ENCODE peak calls at places on chromosomes 12 and 14, in five cellular contexts. One of them, this sample, is unnamed.

GRCh38 chr14:53953828-53954550 is 2.6 kb downstream of the BMP4 start:
- DNase-seq in tibial nerve: peak; percentile 38
- DNase-seq in fibroblast of lung: peak; percentile 54
- DNase-seq in CD8-positive, alpha-beta T cell: no peak
- DNase-seq in mammary epithelial cell: peak; percentile 52
- DNase-seq in this sample: no peak

GRCh38 chr12:104750061-104750460 is 208.0 kb downstream of the SLC41A2 start:
- DNase-seq in tibial nerve: peak; percentile 20
- DNase-seq in fibroblast of lung: peak; percentile 47
- DNase-seq in CD8-positive, alpha-beta T cell: no peak
- DNase-seq in mammary epithelial cell: no peak
- DNase-seq in this sample: peak; percentile 53

GRCh38 chr14:99188721-99189120 is 83.3 kb downstream of the BCL11B start:
- DNase-seq in tibial nerve: no peak
- DNase-seq in fibroblast of lung: no peak
- DNase-seq in CD8-positive, alpha-beta T cell: peak; percentile 46
- DNase-seq in mammary epithelial cell: no peak
- DNase-seq in this sample: no peak

GRCh38 chr12:131779027-131779426 is 49.2 kb upstream of the MMP17 start:
- DNase-seq in tibial nerve: no peak
- DNase-seq in fibroblast of lung: no peak
- DNase-seq in CD8-positive, alpha-beta T cell: no peak
- DNase-seq in mammary epithelial cell: no peak
- DNase-seq in this sample: no peak

GRCh38 chr12:68374315-68374982 is 42.3 kb upstream of the MDM1 start:
- DNase-seq in tibial nerve: no peak
- DNase-seq in fibroblast of lung: no peak
- DNase-seq in CD8-positive, alpha-beta T cell: peak; percentile 43
- DNase-seq in mammary epithelial cell: peak; percentile 17
- DNase-seq in this sample: no peak

GRCh38 chr12:91140660-91141045 is 29.4 kb upstream of the LUM start:
- DNase-seq in tibial nerve: peak; percentile 44
- DNase-seq in fibroblast of lung: no peak
- DNase-seq in CD8-positive, alpha-beta T cell: no peak
- DNase-seq in mammary epithelial cell: no peak
- DNase-seq in this sample: no peak

GRCh38 chr14:32941668-32942065 is 3.0 kb downstream of the NPAS3 start:
- DNase-seq in tibial nerve: no peak
- DNase-seq in fibroblast of lung: no peak
- DNase-seq in CD8-positive, alpha-beta T cell: no peak
- DNase-seq in mammary epithelial cell: no peak
- DNase-seq in this sample: no peak

GRCh38 chr12:130086777-130087176 is 75.5 kb upstream of the FZD10 start:
- DNase-seq in tibial nerve: no peak
- DNase-seq in fibroblast of lung: no peak
- DNase-seq in CD8-positive, alpha-beta T cell: no peak
- DNase-seq in mammary epithelial cell: no peak
- DNase-seq in this sample: no peak

GRCh38 chr14:97707603-97708002 is 910.4 kb downstream of the VRK1 start:
- DNase-seq in tibial nerve: no peak
- DNase-seq in fibroblast of lung: no peak
- DNase-seq in CD8-positive, alpha-beta T cell: peak; percentile 26
- DNase-seq in mammary epithelial cell: no peak
- DNase-seq in this sample: no peak

GRCh38 chr12:41361791-41362190 is 173.7 kb downstream of the PDZRN4 start:
- DNase-seq in tibial nerve: no peak
- DNase-seq in fibroblast of lung: no peak
- DNase-seq in CD8-positive, alpha-beta T cell: no peak
- DNase-seq in mammary epithelial cell: no peak
- DNase-seq in this sample: no peak

GRCh38 chr12:45583011-45583657 is 146.4 kb upstream of the ARID2 start:
- DNase-seq in tibial nerve: no peak
- DNase-seq in fibroblast of lung: peak; percentile 72
- DNase-seq in CD8-positive, alpha-beta T cell: no peak
- DNase-seq in mammary epithelial cell: no peak
- DNase-seq in this sample: no peak

GRCh38 chr14:56664811-56665421 is 85.3 kb downstream of the TMEM260 start:
- DNase-seq in tibial nerve: no peak
- DNase-seq in fibroblast of lung: no peak
- DNase-seq in CD8-positive, alpha-beta T cell: no peak
- DNase-seq in mammary epithelial cell: no peak
- DNase-seq in this sample: no peak

GRCh38 chr12:50558970-50559369 is 54.2 kb downstream of the DIP2B start:
- DNase-seq in tibial nerve: no peak
- DNase-seq in fibroblast of lung: no peak
- DNase-seq in CD8-positive, alpha-beta T cell: no peak
- DNase-seq in mammary epithelial cell: no peak
- DNase-seq in this sample: no peak

GRCh38 chr12:40233741-40234367 is 9.1 kb downstream of the LRRK2 start:
- DNase-seq in tibial nerve: no peak
- DNase-seq in fibroblast of lung: no peak
- DNase-seq in CD8-positive, alpha-beta T cell: no peak
- DNase-seq in mammary epithelial cell: no peak
- DNase-seq in this sample: no peak

GRCh38 chr14:99209409-99209808 is 62.6 kb downstream of the BCL11B start:
- DNase-seq in tibial nerve: no peak
- DNase-seq in fibroblast of lung: no peak
- DNase-seq in CD8-positive, alpha-beta T cell: no peak
- DNase-seq in mammary epithelial cell: no peak
- DNase-seq in this sample: no peak

GRCh38 chr14:54783660-54784015 is 119.0 kb downstream of the GCH1 start:
- DNase-seq in tibial nerve: no peak
- DNase-seq in fibroblast of lung: no peak
- DNase-seq in CD8-positive, alpha-beta T cell: no peak
- DNase-seq in mammary epithelial cell: no peak
- DNase-seq in this sample: no peak

GRCh38 chr12:113092478-113093408 is 36.2 kb downstream of the DTX1 start:
- DNase-seq in tibial nerve: no peak
- DNase-seq in fibroblast of lung: no peak
- DNase-seq in CD8-positive, alpha-beta T cell: no peak
- DNase-seq in mammary epithelial cell: no peak
- DNase-seq in this sample: no peak

GRCh38 chr14:80055912-80056801 is 155.1 kb downstream of the DIO2 start:
- DNase-seq in tibial nerve: peak; percentile 48
- DNase-seq in fibroblast of lung: peak; percentile 70
- DNase-seq in CD8-positive, alpha-beta T cell: no peak
- DNase-seq in mammary epithelial cell: peak; percentile 32
- DNase-seq in this sample: peak; percentile 5

GRCh38 chr12:49967777-49968250 is 4.9 kb upstream of the AQP6 start:
- DNase-seq in tibial nerve: no peak
- DNase-seq in fibroblast of lung: no peak
- DNase-seq in CD8-positive, alpha-beta T cell: no peak
- DNase-seq in mammary epithelial cell: no peak
- DNase-seq in this sample: no peak

GRCh38 chr12:49619286-49619685 is 4.1 kb upstream of the PRPF40B start:
- DNase-seq in tibial nerve: no peak
- DNase-seq in fibroblast of lung: peak; percentile 23
- DNase-seq in CD8-positive, alpha-beta T cell: no peak
- DNase-seq in mammary epithelial cell: no peak
- DNase-seq in this sample: no peak

GRCh38 chr12:84502907-84503787 is 409.5 kb downstream of the SLC6A15 start:
- DNase-seq in tibial nerve: peak; percentile 54
- DNase-seq in fibroblast of lung: peak; percentile 84
- DNase-seq in CD8-positive, alpha-beta T cell: no peak
- DNase-seq in mammary epithelial cell: peak; percentile 66
- DNase-seq in this sample: peak; percentile 7

GRCh38 chr12:104966677-104967076 is 8.6 kb upstream of the SLC41A2 start:
- DNase-seq in tibial nerve: no peak
- DNase-seq in fibroblast of lung: no peak
- DNase-seq in CD8-positive, alpha-beta T cell: no peak
- DNase-seq in mammary epithelial cell: no peak
- DNase-seq in this sample: no peak

GRCh38 chr12:96986883-96987523 is 79.9 kb downstream of the NEDD1 start:
- DNase-seq in tibial nerve: no peak
- DNase-seq in fibroblast of lung: peak; percentile 39
- DNase-seq in CD8-positive, alpha-beta T cell: no peak
- DNase-seq in mammary epithelial cell: no peak
- DNase-seq in this sample: no peak

GRCh38 chr12:19847294-19848059 is 408.2 kb downstream of the AEBP2 start:
- DNase-seq in tibial nerve: no peak
- DNase-seq in fibroblast of lung: peak; percentile 55
- DNase-seq in CD8-positive, alpha-beta T cell: no peak
- DNase-seq in mammary epithelial cell: no peak
- DNase-seq in this sample: peak; percentile 18

GRCh38 chr12:90211017-90211416 is 502.4 kb upstream of the ATP2B1 start:
- DNase-seq in tibial nerve: no peak
- DNase-seq in fibroblast of lung: no peak
- DNase-seq in CD8-positive, alpha-beta T cell: no peak
- DNase-seq in mammary epithelial cell: peak; percentile 77
- DNase-seq in this sample: peak; percentile 85

GRCh38 chr12:124681779-124682391 is 114.5 kb upstream of the NCOR2 start:
- DNase-seq in tibial nerve: peak; percentile 91
- DNase-seq in fibroblast of lung: peak; percentile 95
- DNase-seq in CD8-positive, alpha-beta T cell: no peak
- DNase-seq in mammary epithelial cell: peak; percentile 32
- DNase-seq in this sample: no peak

GRCh38 chr14:60490270-60490669 is 4.4 kb upstream of the C14orf39 start:
- DNase-seq in tibial nerve: no peak
- DNase-seq in fibroblast of lung: no peak
- DNase-seq in CD8-positive, alpha-beta T cell: no peak
- DNase-seq in mammary epithelial cell: no peak
- DNase-seq in this sample: no peak

GRCh38 chr12:80877706-80878384 is 59.9 kb downstream of the LIN7A start:
- DNase-seq in tibial nerve: no peak
- DNase-seq in fibroblast of lung: peak; percentile 62
- DNase-seq in CD8-positive, alpha-beta T cell: no peak
- DNase-seq in mammary epithelial cell: no peak
- DNase-seq in this sample: no peak

GRCh38 chr14:74620497-74620921 is 8.5 kb upstream of the LTBP2 start:
- DNase-seq in tibial nerve: no peak
- DNase-seq in fibroblast of lung: peak; percentile 73
- DNase-seq in CD8-positive, alpha-beta T cell: peak; percentile 25
- DNase-seq in mammary epithelial cell: peak; percentile 99
- DNase-seq in this sample: peak; percentile 100

GRCh38 chr12:23004473-23005020 is 379.6 kb downstream of the ETNK1 start:
- DNase-seq in tibial nerve: no peak
- DNase-seq in fibroblast of lung: no peak
- DNase-seq in CD8-positive, alpha-beta T cell: no peak
- DNase-seq in mammary epithelial cell: no peak
- DNase-seq in this sample: no peak

GRCh38 chr12:91111366-91112321 is at the start of gene LUM:
- DNase-seq in tibial nerve: peak; percentile 69
- DNase-seq in fibroblast of lung: peak; percentile 58
- DNase-seq in CD8-positive, alpha-beta T cell: no peak
- DNase-seq in mammary epithelial cell: no peak
- DNase-seq in this sample: no peak

GRCh38 chr14:67237591-67237990 is 3.6 kb upstream of the PALS1 start:
- DNase-seq in tibial nerve: no peak
- DNase-seq in fibroblast of lung: no peak
- DNase-seq in CD8-positive, alpha-beta T cell: no peak
- DNase-seq in mammary epithelial cell: no peak
- DNase-seq in this sample: no peak

GRCh38 chr12:78118486-78118885 is 287.8 kb downstream of the NAV3 start:
- DNase-seq in tibial nerve: no peak
- DNase-seq in fibroblast of lung: no peak
- DNase-seq in CD8-positive, alpha-beta T cell: no peak
- DNase-seq in mammary epithelial cell: no peak
- DNase-seq in this sample: no peak

GRCh38 chr12:25009511-25010092 is 60.7 kb upstream of the BCAT1 start:
- DNase-seq in tibial nerve: no peak
- DNase-seq in fibroblast of lung: no peak
- DNase-seq in CD8-positive, alpha-beta T cell: no peak
- DNase-seq in mammary epithelial cell: no peak
- DNase-seq in this sample: no peak

GRCh38 chr14:68250950-68251765 is 431.6 kb downstream of the RAD51B start:
- DNase-seq in tibial nerve: no peak
- DNase-seq in fibroblast of lung: no peak
- DNase-seq in CD8-positive, alpha-beta T cell: no peak
- DNase-seq in mammary epithelial cell: peak; percentile 23
- DNase-seq in this sample: no peak
- TF ChIP-seq CTCF in tibial nerve: no peak
- TF ChIP-seq CTCF in fibroblast of lung: no peak
- TF ChIP-seq CTCF in CD8-positive, alpha-beta T cell: no peak
- TF ChIP-seq CTCF in mammary epithelial cell: peak; percentile 6
- TF ChIP-seq CTCF in this sample: peak; percentile 8

GRCh38 chr12:14903386-14904098 is 17.9 kb upstream of the MGP start:
- DNase-seq in tibial nerve: no peak
- DNase-seq in fibroblast of lung: no peak
- DNase-seq in CD8-positive, alpha-beta T cell: no peak
- DNase-seq in mammary epithelial cell: peak; percentile 20
- DNase-seq in this sample: no peak
- H3K4me3 ChIP-seq in tibial nerve: no peak overlapping the region
- H3K4me3 ChIP-seq in fibroblast of lung: no peak overlapping the region
- H3K4me3 ChIP-seq in CD8-positive, alpha-beta T cell: no peak overlapping the region
- H3K4me3 ChIP-seq in mammary epithelial cell: no peak overlapping the region
- H3K4me3 ChIP-seq in this sample: no peak overlapping the region

DNA sequence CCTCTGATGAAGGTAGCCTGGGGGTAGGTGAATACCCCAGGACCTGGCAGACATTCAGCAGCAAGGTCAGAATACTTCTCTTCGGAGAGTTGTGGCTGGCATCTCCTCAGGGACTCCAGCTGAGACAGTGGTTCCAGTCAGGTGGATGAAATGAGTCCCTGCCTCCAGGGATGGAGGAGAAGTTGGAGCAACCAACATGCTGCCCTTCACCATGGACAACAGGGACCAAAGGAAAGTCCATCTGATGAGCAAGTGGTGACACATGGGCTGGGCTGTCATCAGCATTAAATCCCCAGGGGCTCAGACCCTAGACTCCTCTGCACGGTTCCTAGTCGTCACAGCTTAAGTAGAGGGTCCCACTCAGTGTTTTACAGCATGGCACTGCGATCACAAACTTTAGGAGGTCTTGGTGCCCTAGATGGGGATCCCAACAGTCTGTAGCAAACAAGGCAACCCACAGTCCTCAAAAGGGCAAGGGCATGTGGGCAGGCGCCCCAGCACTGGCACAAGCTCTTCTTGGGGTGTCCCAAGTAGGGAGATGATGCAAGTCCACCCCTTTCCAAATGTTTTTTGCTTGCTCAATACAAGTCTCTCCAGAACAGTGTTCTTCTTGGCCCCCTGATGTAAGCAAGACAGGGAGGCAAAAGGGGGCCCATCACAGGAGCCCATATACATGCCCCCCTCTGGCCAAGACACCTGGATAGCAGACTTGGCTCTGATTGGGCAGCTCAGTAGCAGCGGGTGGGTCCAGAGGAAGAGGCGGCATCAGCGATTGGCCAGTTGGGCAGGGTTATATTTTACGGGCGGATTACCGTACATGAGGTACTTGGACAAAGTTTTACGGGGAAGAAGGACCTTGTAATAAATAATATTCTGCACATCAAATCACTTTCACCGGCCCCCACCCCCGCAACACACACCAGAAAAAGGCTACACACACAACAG is 10.8 kb upstream of the CDH24 start:
- DNase-seq in tibial nerve: no peak
- DNase-seq in fibroblast of lung: no peak
- DNase-seq in CD8-positive, alpha-beta T cell: no peak
- DNase-seq in mammary epithelial cell: no peak
- DNase-seq in this sample: no peak
- H3K36me3 ChIP-seq in tibial nerve: peaks cover 5% of the 10 kb centered on the region
- H3K36me3 ChIP-seq in fibroblast of lung: peaks cover 29% of the 10 kb centered on the region
- H3K36me3 ChIP-seq in CD8-positive, alpha-beta T cell: peaks cover 55% of the 10 kb centered on the region
- H3K36me3 ChIP-seq in mammary epithelial cell: peaks cover 36% of the 10 kb centered on the region
- H3K36me3 ChIP-seq in this sample: peaks cover 13% of the 10 kb centered on the region

DNA sequence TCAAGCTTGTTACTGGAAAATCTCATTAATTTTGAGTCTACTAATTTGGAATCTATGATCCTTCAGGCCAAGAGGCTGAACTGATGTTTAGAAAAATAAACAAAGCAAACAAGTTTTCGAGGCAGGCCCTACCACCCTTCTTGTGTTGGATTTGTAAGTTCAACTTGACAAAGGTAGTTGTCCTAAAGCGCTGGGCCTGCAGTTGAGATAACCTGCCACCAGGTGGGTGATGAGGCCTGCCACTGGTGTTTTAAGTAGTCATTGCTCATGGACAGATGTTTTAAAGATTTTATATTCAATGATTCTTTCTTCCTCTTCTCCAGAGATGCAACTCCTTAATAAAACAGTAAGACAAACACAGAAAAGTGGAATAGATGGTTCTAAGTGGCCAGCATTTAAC is 19.4 kb downstream of the ACVRL1 start:
- DNase-seq in tibial nerve: no peak
- DNase-seq in fibroblast of lung: peak; percentile 38
- DNase-seq in CD8-positive, alpha-beta T cell: peak; percentile 47
- DNase-seq in mammary epithelial cell: peak; percentile 35
- DNase-seq in this sample: no peak
- TF ChIP-seq CTCF in tibial nerve: peak; percentile 13
- TF ChIP-seq CTCF in fibroblast of lung: peak; percentile 29
- TF ChIP-seq CTCF in CD8-positive, alpha-beta T cell: peak; percentile 55
- TF ChIP-seq CTCF in mammary epithelial cell: peak; percentile 89
- TF ChIP-seq CTCF in this sample: peak; percentile 52

This sample was measured in kidney epithelial cell.